ENCODE peak calls at places on chromosomes 4 and X, in four cellular contexts. One of them, this sample, is unnamed.

GRCh38 chrX:141341341-141341740 is 99.0 kb upstream of the SPANXC start:
- ATAC-seq in K562: no peak
- ATAC-seq in upper lobe of left lung: no peak
- ATAC-seq in HepG2: no peak
- ATAC-seq in this sample: no peak

GRCh38 chrX:148928803-148929202 is 428.4 kb downstream of the AFF2 start:
- ATAC-seq in K562: no peak
- ATAC-seq in upper lobe of left lung: no peak
- ATAC-seq in HepG2: no peak
- ATAC-seq in this sample: no peak

GRCh38 chr4:25246680-25247611 is 13.1 kb downstream of the PI4K2B start:
- ATAC-seq in K562: peak
- ATAC-seq in upper lobe of left lung: peak
- ATAC-seq in HepG2: peak
- ATAC-seq in this sample: no peak

GRCh38 chrX:110402855-110403230 is 44.2 kb downstream of the RTL9 start:
- ATAC-seq in K562: peak
- ATAC-seq in upper lobe of left lung: no peak
- ATAC-seq in HepG2: no peak
- ATAC-seq in this sample: peak

GRCh38 chr4:152352215-152352614 is 183.7 kb downstream of the FBXW7 start:
- ATAC-seq in K562: peak
- ATAC-seq in upper lobe of left lung: no peak
- ATAC-seq in HepG2: no peak
- ATAC-seq in this sample: peak

GRCh38 chrX:70423937-70424336 is 823 bp downstream of the GDPD2 start:
- ATAC-seq in K562: no peak
- ATAC-seq in upper lobe of left lung: no peak
- ATAC-seq in HepG2: no peak
- ATAC-seq in this sample: no peak

GRCh38 chr4:174600391-174600790 is 78.1 kb upstream of the HPGD start:
- ATAC-seq in K562: no peak
- ATAC-seq in upper lobe of left lung: no peak
- ATAC-seq in HepG2: no peak
- ATAC-seq in this sample: no peak

GRCh38 chr4:145808021-145808650 is 128.2 kb downstream of the C4orf51 start:
- ATAC-seq in K562: peak
- ATAC-seq in upper lobe of left lung: no peak
- ATAC-seq in HepG2: peak
- ATAC-seq in this sample: peak

GRCh38 chrX:130097507-130098201 is 12.6 kb downstream of the ELF4 start:
- ATAC-seq in K562: peak
- ATAC-seq in upper lobe of left lung: peak
- ATAC-seq in HepG2: peak
- ATAC-seq in this sample: peak

DNA sequence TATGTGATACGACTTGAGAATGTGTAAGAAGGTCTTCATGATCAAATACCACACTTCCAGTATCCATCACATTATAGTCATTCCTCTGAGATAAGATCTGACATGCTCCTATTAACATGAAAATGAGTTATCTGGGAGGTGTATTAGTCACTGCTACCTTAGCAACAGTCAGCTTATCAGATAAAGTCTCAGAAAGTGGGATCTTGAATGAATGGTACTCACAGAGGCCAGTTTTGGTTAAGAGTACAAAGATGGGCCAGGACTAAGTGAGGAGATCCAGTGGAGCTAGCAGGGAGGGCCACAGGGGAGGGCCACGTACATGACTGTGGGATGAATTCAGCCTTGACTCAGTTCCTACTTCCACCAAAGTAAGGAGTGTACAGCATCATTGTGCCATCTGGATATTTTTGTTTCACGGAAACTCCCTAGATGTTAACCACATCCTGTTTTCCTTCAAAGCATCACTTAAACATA is 116.8 kb downstream of the SPCS3 start:
- ATAC-seq in K562: no peak
- ATAC-seq in upper lobe of left lung: no peak
- ATAC-seq in HepG2: no peak
- ATAC-seq in this sample: no peak
- TF ChIP-seq EP300 in K562: no peak
- TF ChIP-seq EP300 in upper lobe of left lung: no peak
- TF ChIP-seq EP300 in HepG2: no peak
- TF ChIP-seq EP300 in this sample: no peak

GRCh38 chrX:21943460-21944135 is 3.1 kb downstream of the SMS start:
- ATAC-seq in K562: no peak
- ATAC-seq in upper lobe of left lung: no peak
- ATAC-seq in HepG2: no peak
- ATAC-seq in this sample: no peak

GRCh38 chrX:21944136-21944615 is 3.7 kb downstream of the SMS start:
- ATAC-seq in K562: no peak
- ATAC-seq in upper lobe of left lung: no peak
- ATAC-seq in HepG2: no peak
- ATAC-seq in this sample: no peak

GRCh38 chrX:21934414-21934813 is 6.1 kb upstream of the SMS start:
- ATAC-seq in K562: no peak
- ATAC-seq in upper lobe of left lung: no peak
- ATAC-seq in HepG2: no peak
- ATAC-seq in this sample: no peak

GRCh38 chrX:21940356-21940829 is at the start of gene SMS:
- ATAC-seq in K562: peak
- ATAC-seq in upper lobe of left lung: peak
- ATAC-seq in HepG2: peak
- ATAC-seq in this sample: peak
- TF ChIP-seq POLR2AphosphoS5 in K562: peak
- TF ChIP-seq POLR2AphosphoS5 in upper lobe of left lung: peak
- TF ChIP-seq POLR2AphosphoS5 in HepG2: no peak
- TF ChIP-seq POLR2AphosphoS5 in this sample: peak

GRCh38 chr4:101357751-101358150 is 10.4 kb upstream of the PPP3CA start:
- ATAC-seq in K562: no peak
- ATAC-seq in upper lobe of left lung: no peak
- ATAC-seq in HepG2: no peak
- ATAC-seq in this sample: no peak
- H3K27ac ChIP-seq in K562: no peak
- H3K27ac ChIP-seq in upper lobe of left lung: no peak
- H3K27ac ChIP-seq in HepG2: no peak
- H3K27ac ChIP-seq in this sample: no peak

GRCh38 chrX:64205735-64206491 is 405 bp upstream of the AMER1 start:
- ATAC-seq in K562: peak
- ATAC-seq in upper lobe of left lung: peak
- ATAC-seq in HepG2: peak
- ATAC-seq in this sample: peak
- TF ChIP-seq EP300 in K562: no peak
- TF ChIP-seq EP300 in upper lobe of left lung: no peak
- TF ChIP-seq EP300 in HepG2: no peak
- TF ChIP-seq EP300 in this sample: no peak

DNA sequence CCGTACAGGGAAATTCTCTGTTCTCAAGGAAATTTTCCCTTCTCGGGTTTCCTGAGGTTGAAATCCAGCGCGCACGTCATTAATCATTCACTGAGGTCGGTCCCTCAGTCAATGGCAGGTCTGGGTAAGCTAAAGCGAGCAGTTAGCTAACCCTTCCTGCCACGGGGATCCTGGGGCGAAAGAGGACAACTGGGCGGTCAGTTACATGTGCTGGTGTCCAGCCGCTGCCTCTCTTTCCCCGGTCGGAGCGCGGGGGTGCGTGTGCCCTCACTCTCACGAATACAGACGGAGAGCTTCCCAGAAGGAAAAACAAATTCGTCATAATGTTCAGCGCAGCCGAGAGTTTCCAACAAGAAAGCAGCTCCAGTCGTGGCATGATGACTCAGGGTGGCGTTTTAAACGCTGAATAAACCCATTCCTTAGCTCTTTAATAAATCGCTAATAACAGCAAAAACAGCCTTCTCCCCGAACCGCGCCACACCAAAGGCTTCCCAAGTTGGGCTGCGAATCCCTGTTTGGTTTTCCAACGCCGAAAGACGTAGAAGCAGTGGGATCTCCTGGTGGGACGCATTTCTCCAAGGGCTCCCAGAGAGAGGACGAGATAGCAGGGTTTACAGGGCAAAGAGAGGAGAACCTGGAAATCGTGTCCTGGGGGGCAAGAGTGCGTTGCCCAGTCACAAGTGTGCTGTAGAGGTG is 745 bp upstream of the FGF5 start:
- ATAC-seq in K562: peak
- ATAC-seq in upper lobe of left lung: no peak
- ATAC-seq in HepG2: peak
- ATAC-seq in this sample: peak
- TF ChIP-seq POLR2AphosphoS5 in K562: no peak
- TF ChIP-seq POLR2AphosphoS5 in upper lobe of left lung: no peak
- TF ChIP-seq POLR2AphosphoS5 in HepG2: no peak
- TF ChIP-seq POLR2AphosphoS5 in this sample: peak

GRCh38 chr4:27123769-27124124 is 263.1 kb downstream of the STIM2 start:
- ATAC-seq in K562: no peak
- ATAC-seq in upper lobe of left lung: no peak
- ATAC-seq in HepG2: no peak
- ATAC-seq in this sample: no peak
- H3K27ac ChIP-seq in K562: no peak
- H3K27ac ChIP-seq in upper lobe of left lung: no peak
- H3K27ac ChIP-seq in HepG2: no peak
- H3K27ac ChIP-seq in this sample: no peak

GRCh38 chr4:95510145-95510544 is 38.6 kb downstream of the UNC5C start:
- ATAC-seq in K562: no peak
- ATAC-seq in upper lobe of left lung: no peak
- ATAC-seq in HepG2: peak
- ATAC-seq in this sample: no peak

GRCh38 chr4:95516528-95517011 is 32.2 kb downstream of the UNC5C start:
- ATAC-seq in K562: no peak
- ATAC-seq in upper lobe of left lung: no peak
- ATAC-seq in HepG2: no peak
- ATAC-seq in this sample: no peak

GRCh38 chr4:95511477-95511876 is 37.3 kb downstream of the UNC5C start:
- ATAC-seq in K562: no peak
- ATAC-seq in upper lobe of left lung: no peak
- ATAC-seq in HepG2: no peak
- ATAC-seq in this sample: no peak

GRCh38 chr4:95510877-95511276 is 37.9 kb downstream of the UNC5C start:
- ATAC-seq in K562: no peak
- ATAC-seq in upper lobe of left lung: no peak
- ATAC-seq in HepG2: no peak
- ATAC-seq in this sample: no peak

DNA sequence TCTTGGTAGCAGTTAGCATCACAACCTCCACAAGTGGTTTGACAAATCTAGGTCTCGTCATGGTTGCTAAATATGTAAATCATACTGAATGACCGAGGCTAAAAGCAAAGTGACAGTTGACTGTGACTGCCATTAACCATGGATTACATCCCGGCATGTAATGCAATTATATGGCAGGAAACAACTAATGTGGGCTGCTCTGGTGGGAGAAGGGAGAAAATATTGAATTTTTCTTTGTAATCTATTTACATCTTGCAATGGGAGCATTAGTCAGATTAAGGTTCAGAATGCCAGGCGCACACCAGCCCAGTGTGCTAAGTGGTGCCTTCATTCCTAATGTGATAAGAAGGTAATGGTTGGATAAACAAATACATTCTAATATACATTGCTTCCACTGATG is 35.8 kb downstream of the UNC5C start:
- ATAC-seq in K562: no peak
- ATAC-seq in upper lobe of left lung: no peak
- ATAC-seq in HepG2: no peak
- ATAC-seq in this sample: no peak
- TF ChIP-seq EP300 in K562: no peak
- TF ChIP-seq EP300 in upper lobe of left lung: no peak
- TF ChIP-seq EP300 in HepG2: no peak
- TF ChIP-seq EP300 in this sample: no peak